ENCODE peak calls at places on chromosomes 7 and 10, in five cellular contexts. J, O, E, F and M are unnamed samples.

GRCh38 chr10:76961841-76962240 is 675.8 kb downstream of the KCNMA1 start:
- DNase-seq in E (peak), J (no peak), F (no peak), O (no peak), M (no peak)

GRCh38 chr10:115849197-115849596 is 423.8 kb downstream of the GFRA1 start:
- DNase-seq in J (no peak), O (no peak), F (no peak), E (no peak), M (no peak)

GRCh38 chr7:4307645-4308590 is 374.2 kb upstream of the FOXK1 start:
- DNase-seq in O (no peak), E (no peak), F (no peak), J (no peak), M (no peak)

GRCh38 chr10:72800000-72800740 is 93.4 kb upstream of the OIT3 start:
- DNase-seq in J (no peak), F (peak), E (no peak), O (no peak), M (no peak)

GRCh38 chr7:94043299-94043698 is 39.1 kb upstream of the BET1 start:
- DNase-seq in O (no peak), J (no peak), E (no peak), F (no peak), M (no peak)

GRCh38 chr7:104551226-104551625 is 222.8 kb downstream of the LHFPL3 start:
- DNase-seq in E (no peak), O (no peak), J (no peak), F (no peak), M (no peak)

GRCh38 chr7:128387216-128387615 is 22.6 kb downstream of the IMPDH1 start:
- DNase-seq in E (no peak), J (no peak), F (peak), O (no peak), M (no peak)

GRCh38 chr10:26486985-26487850 is 49.1 kb downstream of the APBB1IP start:
- DNase-seq in E (no peak), J (peak), F (no peak), O (no peak), M (peak)

GRCh38 chr7:155722118-155722517 is 77.7 kb downstream of the RBM33 start:
- DNase-seq in E (no peak), J (no peak), F (no peak), O (no peak), M (no peak)

GRCh38 chr7:21430575-21430954 is 2.7 kb downstream of the SP4 start:
- DNase-seq in O (no peak), F (no peak), E (no peak), J (no peak), M (no peak)

GRCh38 chr10:70371846-70372245 is 10.6 kb downstream of the LRRC20 start:
- DNase-seq in F (no peak), O (no peak), E (no peak), J (no peak), M (no peak)

GRCh38 chr7:116834815-116835533 is 27.4 kb upstream of the CAPZA2 start:
- DNase-seq in E (no peak), J (peak), O (no peak), F (no peak), M (no peak)

GRCh38 chr7:45073031-45073842 is 15.5 kb downstream of the NACAD start:
- DNase-seq in O (peak), E (no peak), F (peak), J (no peak), M (no peak)

GRCh38 chr7:519974-520458 is 370 bp upstream of the PDGFA start:
- DNase-seq in E (no peak), J (peak), O (peak), F (peak), M (peak)

GRCh38 chr10:14945097-14945496 is 8.8 kb downstream of the DCLRE1C start:
- DNase-seq in E (no peak), J (no peak), O (no peak), F (no peak), M (no peak)

GRCh38 chr10:132589681-132590080 is 52.1 kb downstream of the INPP5A start:
- DNase-seq in O (no peak), J (no peak), F (no peak), E (no peak), M (no peak)

GRCh38 chr10:132592790-132593788 is 55.5 kb downstream of the INPP5A start:
- DNase-seq in F (no peak), E (no peak), O (no peak), J (peak), M (peak)

GRCh38 chr10:132590094-132590751 is 52.6 kb downstream of the INPP5A start:
- DNase-seq in E (no peak), J (no peak), F (no peak), O (no peak), M (no peak)

GRCh38 chr10:132590752-132591121 is 53.1 kb downstream of the INPP5A start:
- DNase-seq in O (peak), J (no peak), E (no peak), F (no peak), M (no peak)

DNA sequence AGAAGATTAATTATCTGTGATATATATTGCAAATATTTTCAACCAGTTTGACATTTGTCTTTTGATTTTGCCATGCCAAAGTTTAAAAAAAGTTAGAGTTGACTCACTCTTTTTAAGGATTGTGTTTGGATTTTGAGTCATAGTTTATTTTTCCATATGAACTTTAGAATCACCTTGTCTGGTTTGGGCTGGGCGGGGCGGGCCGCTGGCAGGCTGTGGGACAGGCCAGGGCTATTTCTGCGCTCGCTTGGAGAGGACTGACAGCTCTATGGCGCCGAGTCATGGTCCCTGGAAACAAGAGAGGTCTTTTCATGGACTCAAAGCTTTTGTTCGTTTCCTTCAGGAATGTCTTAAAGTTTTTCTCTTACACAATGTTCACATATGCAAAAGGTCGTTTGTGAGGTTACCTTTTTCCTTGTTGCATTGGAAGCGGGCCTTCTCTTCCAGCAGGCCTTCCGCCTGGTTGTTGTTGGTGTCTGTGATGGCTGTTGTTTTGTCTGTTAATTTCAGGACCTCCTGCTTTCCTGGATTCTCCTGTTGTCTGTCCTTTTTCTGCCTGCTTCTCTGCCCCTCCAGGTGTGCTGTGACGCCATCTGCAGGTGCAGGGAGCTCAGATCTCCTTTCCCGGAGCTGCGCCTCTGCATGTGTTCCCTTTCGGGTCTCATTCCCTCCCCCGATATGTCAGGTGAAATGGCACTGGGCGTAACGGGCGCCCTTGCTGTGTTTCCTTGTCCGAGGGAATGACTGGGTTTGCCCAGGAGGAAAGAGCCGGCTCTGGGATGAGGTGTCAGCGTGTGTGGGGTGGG is 53.8 kb downstream of the INPP5A start:
- DNase-seq in E (no peak), O (no peak), F (no peak), J (peak), M (no peak)
- TF ChIP-seq CTCF in E (no peak), O (no peak), F (no peak), J (no peak), M (no peak)

GRCh38 chr7:127150543-127150942 is 102.2 kb downstream of the GRM8 start:
- DNase-seq in J (no peak), E (no peak), O (no peak), F (no peak), M (no peak)
- TF ChIP-seq CTCF in J (no peak), E (no peak), O (no peak), F (no peak), M (no peak)

GRCh38 chr7:118657391-118658005 is 433.0 kb downstream of the ANKRD7 start:
- DNase-seq in E (peak), O (no peak), F (no peak), J (no peak), M (peak)
- TF ChIP-seq CTCF in E (no peak), O (no peak), F (no peak), J (no peak), M (no peak)

GRCh38 chr7:157613575-157614322 is 276.9 kb downstream of the DNAJB6 start:
- DNase-seq in J (no peak), O (no peak), E (no peak), F (no peak), M (no peak)
- TF ChIP-seq CTCF in J (no peak), O (no peak), E (no peak), F (no peak), M (no peak)

GRCh38 chr10:30083934-30084333 is 24.5 kb upstream of the JCAD start:
- DNase-seq in E (no peak), F (no peak), O (no peak), J (no peak), M (no peak)

GRCh38 chr10:30079423-30079822 is 20.0 kb upstream of the JCAD start:
- DNase-seq in O (no peak), E (no peak), J (no peak), F (no peak), M (no peak)

GRCh38 chr10:30080161-30080560 is 20.8 kb upstream of the JCAD start:
- DNase-seq in J (no peak), O (no peak), F (no peak), E (no peak), M (no peak)

GRCh38 chr10:30075487-30075886 is 16.1 kb upstream of the JCAD start:
- DNase-seq in F (no peak), J (no peak), O (no peak), E (no peak), M (no peak)

DNA sequence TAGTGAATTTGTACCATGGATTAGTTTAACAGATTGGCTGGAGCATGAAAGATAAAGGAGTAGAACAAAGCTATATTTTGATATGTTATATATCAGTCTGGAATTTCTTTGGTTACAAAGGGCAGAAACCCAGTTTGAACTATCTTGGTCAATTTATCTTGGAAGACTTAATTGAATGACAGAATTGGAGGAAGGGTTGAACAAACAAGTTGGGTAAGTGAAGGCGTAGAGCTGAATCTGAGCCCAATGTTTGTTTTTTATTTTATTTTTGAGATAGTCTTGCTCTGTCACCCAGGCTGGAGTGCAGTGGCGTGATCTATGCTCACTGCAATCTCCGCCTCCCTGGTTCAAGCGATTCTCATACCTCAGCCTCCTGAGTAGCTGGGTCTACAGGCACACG is 21.8 kb upstream of the JCAD start:
- DNase-seq in O (no peak), F (no peak), J (no peak), E (no peak), M (no peak)
- TF ChIP-seq CTCF in O (no peak), F (no peak), J (no peak), E (no peak), M (no peak)